ENCODE peak calls at places on chromosomes 5 and 9, in four cellular contexts. I is HepG2, Q is HCT116, G is K562. L is an unnamed sample.

GRCh38 chr9:133506653-133507038 is 18.1 kb downstream of the MYMK start:
- DNase-seq in I (peak; percentile 98), Q (no peak), G (no peak), L (peak; percentile 39)

GRCh38 chr9:18317896-18318295 is 156.1 kb upstream of the ADAMTSL1 start:
- DNase-seq in I (no peak), Q (no peak), G (no peak), L (no peak)

GRCh38 chr9:131478421-131478868 is 24.3 kb upstream of the POMT1 start:
- DNase-seq in I (peak; percentile 46), Q (peak; percentile 3), G (peak; percentile 67), L (no peak)

GRCh38 chr5:116576043-116576713 is 1.6 kb upstream of the SEMA6A start:
- DNase-seq in I (peak; percentile 24), Q (peak; percentile 72), G (peak; percentile 83), L (no peak)

GRCh38 chr9:95049761-95050160 is 267.7 kb downstream of the FANCC start:
- DNase-seq in I (no peak), Q (no peak), G (peak; percentile 22), L (no peak)

GRCh38 chr5:175829718-175830585 is 41.4 kb upstream of the CPLX2 start:
- DNase-seq in I (no peak), Q (no peak), G (no peak), L (no peak)

GRCh38 chr5:33641722-33642505 is 201.1 kb downstream of the TARS1 start:
- DNase-seq in I (no peak), Q (no peak), G (no peak), L (no peak)

GRCh38 chr5:159441441-159441840 is 111.2 kb upstream of the IL12B start:
- DNase-seq in I (peak; percentile 16), Q (peak; percentile 15), G (peak; percentile 17), L (no peak)

GRCh38 chr5:173010021-173010420 is 26.4 kb downstream of the ATP6V0E1 start:
- DNase-seq in I (no peak), Q (no peak), G (no peak), L (no peak)

GRCh38 chr5:154627711-154628678 is 127.2 kb upstream of the LARP1 start:
- DNase-seq in I (no peak), Q (no peak), G (no peak), L (no peak)

GRCh38 chr9:83385317-83385716 is 152.9 kb downstream of the FRMD3 start:
- DNase-seq in I (no peak), Q (no peak), G (no peak), L (no peak)

GRCh38 chr5:27041372-27041771 is 3.0 kb upstream of the CDH9 start:
- DNase-seq in I (no peak), Q (no peak), G (no peak), L (no peak)

GRCh38 chr5:160926428-160926827 is 74.4 kb upstream of the ATP10B start:
- DNase-seq in I (no peak), Q (no peak), G (no peak), L (no peak)

GRCh38 chr5:150645070-150645700 is 4.7 kb downstream of the SYNPO start:
- DNase-seq in I (no peak), Q (no peak), G (no peak), L (no peak)
- TF ChIP-seq TCF7L2 in I (no peak), Q (no peak), G (no peak), L (no peak)

GRCh38 chr5:63408984-63409383 is 553.3 kb downstream of the HTR1A start:
- DNase-seq in I (no peak), Q (no peak), G (no peak), L (no peak)
- TF ChIP-seq POLR2AphosphoS5 in I (no peak), Q (no peak), G (no peak), L (no peak)

DNA sequence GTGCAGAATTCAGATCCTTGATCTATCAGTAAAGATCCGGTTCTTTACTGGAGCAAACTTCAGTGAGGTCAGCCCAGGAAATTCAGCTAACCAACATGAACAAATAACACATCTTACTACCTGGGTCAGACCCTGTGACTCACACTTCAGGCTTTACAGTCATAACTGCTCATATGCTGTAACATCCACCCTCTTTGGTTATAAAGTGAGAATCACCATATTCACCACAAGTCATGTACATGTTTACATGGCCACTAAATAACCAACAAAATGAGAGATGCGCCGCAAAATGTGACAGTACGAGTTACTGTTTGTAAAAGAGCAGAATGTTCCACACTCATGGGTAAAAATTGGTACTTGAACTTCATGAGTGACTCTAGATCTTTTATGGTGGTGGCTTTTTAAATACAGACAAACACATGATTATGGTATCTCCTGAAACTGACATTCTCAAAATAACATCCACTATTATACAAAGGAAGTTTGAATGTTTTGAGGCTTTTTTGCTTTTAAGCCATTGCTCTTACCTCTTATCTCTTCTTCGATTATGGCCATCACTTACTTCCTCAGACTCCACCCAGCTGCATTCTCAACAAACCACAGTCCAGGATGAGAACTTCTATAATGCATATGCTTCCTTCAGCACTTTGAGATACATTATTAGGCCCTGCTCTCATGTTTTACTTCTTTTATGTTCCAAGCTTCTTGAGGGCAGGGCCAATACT is 516.6 kb downstream of the RAB3C start:
- DNase-seq in I (peak; percentile 5), Q (no peak), G (no peak), L (peak; percentile 38)
- TF ChIP-seq TCF7L2 in I (no peak), Q (no peak), G (no peak), L (no peak)

DNA sequence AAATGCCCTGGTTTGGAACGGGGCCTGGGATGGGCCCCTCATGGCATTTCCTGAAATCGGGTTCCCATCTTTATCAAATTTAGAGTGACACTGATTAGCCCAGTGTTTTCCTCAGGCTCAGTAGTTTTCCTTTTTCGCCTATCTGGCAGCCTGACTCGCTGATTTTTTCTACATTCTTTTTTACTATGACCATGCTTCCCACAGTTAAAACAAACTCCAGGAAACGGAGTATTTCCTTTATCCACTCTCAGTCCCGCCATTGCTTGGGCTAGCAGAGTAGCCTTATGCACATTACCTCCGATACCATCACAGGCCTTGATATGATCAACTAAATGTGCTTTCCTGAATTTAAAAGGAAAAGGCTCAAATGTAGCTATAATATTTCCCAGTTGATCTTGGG is 5.5 kb downstream of the OR1Q1 start:
- DNase-seq in I (no peak), Q (no peak), G (no peak), L (no peak)
- TF ChIP-seq POLR2AphosphoS5 in I (no peak), Q (no peak), G (no peak), L (no peak)

GRCh38 chr5:4395752-4396151 is 744.4 kb upstream of the ADAMTS16 start:
- DNase-seq in I (no peak), Q (no peak), G (no peak), L (no peak)
- TF ChIP-seq TCF7L2 in I (no peak), Q (no peak), G (no peak), L (no peak)

GRCh38 chr5:76332620-76333170 is 70.4 kb upstream of the IQGAP2 start:
- DNase-seq in I (peak; percentile 51), Q (no peak), G (no peak), L (no peak)
- TF ChIP-seq POLR2AphosphoS5 in I (no peak), Q (no peak), G (no peak), L (no peak)

L was measured in Panc1.